ENCODE peak calls at places on chromosomes 16 and 17, in eight cellular contexts. Q is germinal center; X is stimulated activated CD4-positive, alpha-beta T cell treated with anti-CD3 and anti-CD28 coated beads, Interleukin-2, amount 100 ng/mL, for 48 hours; C is SW480; R is left colon; G is A549; Y is GM04503; O is fibroblast of pulmonary artery. D is an unnamed sample.

GRCh38 chr16:27373312-27373711 is 28.7 kb upstream of the IL21R start:
- DNase-seq in Q (no peak), X (no peak), C (no peak), R (no peak), G (no peak), Y (no peak), O (no peak), D (no peak)

GRCh38 chr17:39538875-39539274 is 68.8 kb downstream of the NEUROD2 start:
- DNase-seq in Q (no peak), X (no peak), C (no peak), R (no peak), G (no peak), Y (no peak), O (no peak), D (peak; percentile 47)

GRCh38 chr17:72299092-72299491 is 178.3 kb downstream of the SOX9 start:
- DNase-seq in Q (no peak), X (no peak), C (no peak), R (no peak), G (no peak), Y (no peak), O (no peak), D (no peak)

GRCh38 chr17:6070280-6070894 is at the start of gene WSCD1:
- DNase-seq in Q (peak; percentile 12), X (no peak), C (no peak), R (peak; percentile 49), G (peak; percentile 17), Y (no peak), O (no peak), D (no peak)

GRCh38 chr17:81419333-81419885 is 24.2 kb downstream of the BAHCC1 start:
- DNase-seq in Q (no peak), X (no peak), C (peak; percentile 94), R (peak; percentile 76), G (peak; percentile 97), Y (peak; percentile 78), O (peak; percentile 97), D (peak; percentile 98)

GRCh38 chr16:31201511-31202401 is 804 bp downstream of the PYCARD start:
- DNase-seq in Q (peak; percentile 86), X (no peak), C (peak; percentile 39), R (peak; percentile 83), G (no peak), Y (no peak), O (no peak), D (no peak)

GRCh38 chr17:72126575-72127486 is 6.0 kb downstream of the SOX9 start:
- DNase-seq in Q (no peak), X (no peak), C (peak; percentile 89), R (no peak), G (peak; percentile 75), Y (peak; percentile 51), O (peak; percentile 56), D (peak; percentile 38)

GRCh38 chr16:19605701-19606100 is 50.2 kb downstream of the VPS35L start:
- DNase-seq in Q (no peak), X (no peak), C (no peak), R (no peak), G (no peak), Y (no peak), O (no peak), D (no peak)

GRCh38 chr17:5705081-5705875 is 121.0 kb upstream of the NLRP1 start:
- DNase-seq in Q (peak; percentile 13), X (peak; percentile 9), C (no peak), R (no peak), G (no peak), Y (no peak), O (peak; percentile 11), D (peak; percentile 8)

GRCh38 chr17:30148376-30148775 is 31.8 kb downstream of the NSRP1 start:
- DNase-seq in Q (no peak), X (no peak), C (no peak), R (no peak), G (no peak), Y (no peak), O (no peak), D (no peak)

GRCh38 chr17:43608313-43608712 is 53.4 kb downstream of the MEOX1 start:
- DNase-seq in Q (no peak), X (peak; percentile 48), C (no peak), R (no peak), G (peak; percentile 75), Y (no peak), O (peak; percentile 26), D (peak; percentile 16)

GRCh38 chr16:16082255-16082654 is 132.8 kb downstream of the ABCC1 start:
- DNase-seq in Q (no peak), X (no peak), C (no peak), R (no peak), G (no peak), Y (no peak), O (no peak), D (no peak)

GRCh38 chr16:2194166-2194834 is 2.1 kb downstream of the CASKIN1 start:
- DNase-seq in Q (no peak), X (no peak), C (peak; percentile 52), R (no peak), G (peak; percentile 70), Y (no peak), O (peak; percentile 30), D (peak; percentile 43)

GRCh38 chr16:52408197-52408845 is 138.6 kb downstream of the TOX3 start:
- DNase-seq in Q (no peak), X (no peak), C (peak; percentile 80), R (no peak), G (no peak), Y (no peak), O (no peak), D (no peak)

GRCh38 chr17:65797809-65798208 is 236.4 kb upstream of the AXIN2 start:
- DNase-seq in Q (no peak), X (peak; percentile 34), C (no peak), R (no peak), G (peak; percentile 26), Y (no peak), O (no peak), D (no peak)

GRCh38 chr16:85333337-85333736 is 221.1 kb upstream of the CIBAR2 start:
- DNase-seq in Q (no peak), X (no peak), C (no peak), R (no peak), G (no peak), Y (no peak), O (no peak), D (no peak)

GRCh38 chr17:20092292-20092867 is 83.2 kb downstream of the SPECC1 start:
- DNase-seq in Q (no peak), X (no peak), C (no peak), R (no peak), G (no peak), Y (no peak), O (no peak), D (no peak)

GRCh38 chr16:49181812-49182211 is 99.8 kb downstream of the CBLN1 start:
- DNase-seq in Q (no peak), X (no peak), C (no peak), R (peak; percentile 62), G (no peak), Y (no peak), O (no peak), D (no peak)